ENCODE peak calls at places on chromosomes 12 and 14, in four cellular contexts. One of them, this sample, is unnamed.

GRCh38 chr12:116066381-116067230 is 210.9 kb downstream of the MED13L start:
- DNase-seq in K562: peak
- DNase-seq in H1: no peak
- DNase-seq in HepG2: peak
- DNase-seq in this sample: no peak

GRCh38 chr12:101857043-101857558 is 20.3 kb upstream of the DRAM1 start:
- DNase-seq in H1: no peak
- DNase-seq in HepG2: no peak
- DNase-seq in K562: no peak
- DNase-seq in this sample: no peak

GRCh38 chr12:45674583-45674982 is 54.9 kb upstream of the ARID2 start:
- DNase-seq in H1: no peak
- DNase-seq in K562: no peak
- DNase-seq in HepG2: no peak
- DNase-seq in this sample: no peak

GRCh38 chr12:53071591-53072551 is 7.3 kb downstream of the SPRYD3 start:
- DNase-seq in HepG2: no peak
- DNase-seq in H1: no peak
- DNase-seq in K562: peak
- DNase-seq in this sample: no peak

GRCh38 chr12:93873561-93873960 is 196.4 kb downstream of the CRADD start:
- DNase-seq in HepG2: no peak
- DNase-seq in K562: no peak
- DNase-seq in H1: no peak
- DNase-seq in this sample: no peak

GRCh38 chr12:66960704-66961690 is 282.1 kb upstream of the GRIP1 start:
- DNase-seq in H1: no peak
- DNase-seq in K562: no peak
- DNase-seq in HepG2: no peak
- DNase-seq in this sample: no peak

GRCh38 chr12:72313757-72314270 is 41.6 kb downstream of the TRHDE start:
- DNase-seq in K562: no peak
- DNase-seq in H1: no peak
- DNase-seq in HepG2: no peak
- DNase-seq in this sample: no peak

GRCh38 chr12:49086116-49086515 is 8.5 kb downstream of the DHH start:
- DNase-seq in H1: no peak
- DNase-seq in HepG2: no peak
- DNase-seq in K562: no peak
- DNase-seq in this sample: no peak

GRCh38 chr12:110501378-110501721 is 561 bp downstream of the VPS29 start:
- DNase-seq in HepG2: peak
- DNase-seq in H1: no peak
- DNase-seq in K562: no peak
- DNase-seq in this sample: no peak

GRCh38 chr12:96445743-96446655 is 43.4 kb upstream of the CFAP54 start:
- DNase-seq in H1: no peak
- DNase-seq in HepG2: no peak
- DNase-seq in K562: peak
- DNase-seq in this sample: peak

GRCh38 chr12:67068773-67069450 is 200.2 kb upstream of the CAND1 start:
- DNase-seq in HepG2: peak
- DNase-seq in K562: no peak
- DNase-seq in H1: peak
- DNase-seq in this sample: no peak

GRCh38 chr12:55706840-55707671 is 648 bp downstream of the ITGA7 start:
- DNase-seq in H1: no peak
- DNase-seq in K562: no peak
- DNase-seq in HepG2: no peak
- DNase-seq in this sample: no peak

GRCh38 chr12:118436986-118437385 is 60.6 kb downstream of the SUDS3 start:
- DNase-seq in HepG2: no peak
- DNase-seq in K562: no peak
- DNase-seq in H1: no peak
- DNase-seq in this sample: no peak

GRCh38 chr12:52246720-52247621 is 13.9 kb downstream of the KRT7 start:
- DNase-seq in K562: no peak
- DNase-seq in H1: no peak
- DNase-seq in HepG2: peak
- DNase-seq in this sample: no peak

GRCh38 chr14:22291406-22291805 is 297.6 kb downstream of the DAD1 start:
- DNase-seq in HepG2: no peak
- DNase-seq in K562: no peak
- DNase-seq in H1: no peak
- DNase-seq in this sample: no peak

GRCh38 chr12:78167510-78167909 is 336.8 kb downstream of the NAV3 start:
- DNase-seq in K562: no peak
- DNase-seq in HepG2: no peak
- DNase-seq in H1: no peak
- DNase-seq in this sample: no peak

GRCh38 chr12:132795847-132796246 is 32.8 kb downstream of the GOLGA3 start:
- DNase-seq in K562: no peak
- DNase-seq in HepG2: no peak
- DNase-seq in H1: no peak
- DNase-seq in this sample: no peak

GRCh38 chr14:24670594-24670993 is 36.6 kb upstream of the GZMB start:
- DNase-seq in HepG2: no peak
- DNase-seq in K562: no peak
- DNase-seq in H1: no peak
- DNase-seq in this sample: no peak

GRCh38 chr12:39764944-39765560 is 145.4 kb upstream of the ABCD2 start:
- DNase-seq in H1: no peak
- DNase-seq in K562: peak
- DNase-seq in HepG2: peak
- DNase-seq in this sample: no peak

GRCh38 chr14:38208825-38209562 is 1.3 kb downstream of the SSTR1 start:
- DNase-seq in K562: no peak
- DNase-seq in HepG2: peak
- DNase-seq in H1: no peak
- DNase-seq in this sample: no peak

GRCh38 chr14:68695326-68695768 is 97.5 kb downstream of the ZFP36L1 start:
- DNase-seq in K562: peak
- DNase-seq in H1: no peak
- DNase-seq in HepG2: peak
- DNase-seq in this sample: peak

GRCh38 chr12:6233121-6233971 is 33.1 kb downstream of the CD9 start:
- DNase-seq in HepG2: no peak
- DNase-seq in K562: no peak
- DNase-seq in H1: no peak
- DNase-seq in this sample: no peak
- TF ChIP-seq HDAC2 in HepG2: no peak
- TF ChIP-seq HDAC2 in K562: no peak
- TF ChIP-seq HDAC2 in H1: no peak
- TF ChIP-seq HDAC2 in this sample: no peak

GRCh38 chr14:61365667-61366194 is 44.4 kb downstream of the PRKCH start:
- DNase-seq in H1: no peak
- DNase-seq in K562: no peak
- DNase-seq in HepG2: no peak
- DNase-seq in this sample: no peak

GRCh38 chr14:61364243-61364642 is 42.9 kb downstream of the PRKCH start:
- DNase-seq in H1: no peak
- DNase-seq in K562: no peak
- DNase-seq in HepG2: no peak
- DNase-seq in this sample: no peak

GRCh38 chr14:61372379-61372778 is 51.0 kb downstream of the PRKCH start:
- DNase-seq in H1: no peak
- DNase-seq in HepG2: no peak
- DNase-seq in K562: no peak
- DNase-seq in this sample: no peak

GRCh38 chr14:61369097-61369496 is 47.7 kb downstream of the PRKCH start:
- DNase-seq in HepG2: no peak
- DNase-seq in H1: no peak
- DNase-seq in K562: no peak
- DNase-seq in this sample: no peak

DNA sequence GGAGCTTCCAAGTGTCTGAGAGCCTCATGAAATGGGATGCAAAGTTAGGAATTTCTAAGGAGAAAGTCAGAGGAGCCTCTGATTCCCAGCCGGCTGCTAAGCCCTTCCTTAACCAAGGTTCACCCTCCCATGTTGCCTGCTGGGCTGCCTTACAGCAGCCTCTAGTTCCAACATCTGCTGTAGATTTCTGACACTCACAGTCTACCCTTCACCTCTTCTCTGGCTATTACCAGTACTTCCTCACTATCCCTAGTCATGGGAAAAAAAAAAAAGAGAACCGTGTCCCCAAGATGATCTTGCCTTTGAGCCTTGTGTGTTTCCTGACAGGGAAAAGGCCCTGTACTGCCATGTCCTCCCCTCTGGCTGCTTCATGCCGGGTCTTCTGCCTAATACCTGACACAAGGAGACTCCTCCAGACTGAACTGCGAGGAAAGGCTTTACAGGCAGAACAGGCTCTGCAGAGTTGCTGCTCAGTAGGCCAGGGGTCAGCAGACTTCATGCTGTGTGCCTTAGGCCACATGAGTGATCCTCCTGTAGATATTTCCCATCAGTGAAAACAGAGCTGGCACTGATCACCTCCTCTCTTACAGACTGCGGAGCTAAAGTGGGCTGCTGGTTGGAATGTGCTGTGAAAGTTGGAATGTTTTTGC is 46.8 kb downstream of the PRKCH start:
- DNase-seq in K562: no peak
- DNase-seq in H1: no peak
- DNase-seq in HepG2: no peak
- DNase-seq in this sample: no peak
- TF ChIP-seq TAF1 in K562: no peak
- TF ChIP-seq TAF1 in H1: no peak
- TF ChIP-seq TAF1 in HepG2: no peak
- TF ChIP-seq TAF1 in this sample: no peak

GRCh38 chr12:113891737-113892520 is 74.2 kb downstream of the RBM19 start:
- DNase-seq in HepG2: no peak
- DNase-seq in H1: no peak
- DNase-seq in K562: no peak
- DNase-seq in this sample: no peak

GRCh38 chr12:113895176-113895575 is 70.9 kb downstream of the RBM19 start:
- DNase-seq in K562: no peak
- DNase-seq in HepG2: no peak
- DNase-seq in H1: no peak
- DNase-seq in this sample: no peak

GRCh38 chr12:113892556-113892955 is 73.6 kb downstream of the RBM19 start:
- DNase-seq in K562: no peak
- DNase-seq in HepG2: no peak
- DNase-seq in H1: no peak
- DNase-seq in this sample: no peak

GRCh38 chr12:113894717-113895116 is 71.4 kb downstream of the RBM19 start:
- DNase-seq in HepG2: no peak
- DNase-seq in K562: no peak
- DNase-seq in H1: no peak
- DNase-seq in this sample: no peak

DNA sequence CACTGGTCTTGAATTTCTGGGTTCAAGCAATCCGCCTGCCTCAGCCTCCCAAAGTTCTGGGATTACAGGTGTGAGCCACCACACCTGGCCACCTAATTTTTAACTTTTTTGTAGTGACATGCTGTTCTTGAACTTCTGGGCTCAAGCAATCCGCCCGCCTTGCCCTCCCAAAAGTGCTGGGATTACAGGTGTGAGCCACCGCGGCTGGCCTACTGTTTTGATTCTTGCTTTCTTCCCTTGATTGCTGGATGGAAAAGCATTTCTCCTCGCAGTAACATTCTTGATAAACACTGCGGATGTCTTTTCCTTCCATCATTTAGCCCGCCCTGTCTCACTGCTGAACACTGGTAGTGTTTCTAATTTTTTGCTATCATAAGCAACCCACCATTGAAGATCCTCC is 72.9 kb downstream of the RBM19 start:
- DNase-seq in H1: no peak
- DNase-seq in HepG2: no peak
- DNase-seq in K562: no peak
- DNase-seq in this sample: no peak
- TF ChIP-seq HDAC2 in H1: no peak
- TF ChIP-seq HDAC2 in HepG2: no peak
- TF ChIP-seq HDAC2 in K562: no peak
- TF ChIP-seq HDAC2 in this sample: no peak

GRCh38 chr14:101039031-101039754 is 135.7 kb upstream of the RTL1 start:
- DNase-seq in K562: no peak
- DNase-seq in H1: no peak
- DNase-seq in HepG2: no peak
- DNase-seq in this sample: no peak
- TF ChIP-seq TAF1 in K562: no peak
- TF ChIP-seq TAF1 in H1: no peak
- TF ChIP-seq TAF1 in HepG2: no peak
- TF ChIP-seq TAF1 in this sample: no peak

GRCh38 chr14:99563749-99564129 is 40.3 kb downstream of the CCDC85C start:
- DNase-seq in H1: no peak
- DNase-seq in HepG2: no peak
- DNase-seq in K562: no peak
- DNase-seq in this sample: no peak

GRCh38 chr14:99565383-99565782 is 38.6 kb downstream of the CCDC85C start:
- DNase-seq in K562: no peak
- DNase-seq in HepG2: no peak
- DNase-seq in H1: no peak
- DNase-seq in this sample: no peak

GRCh38 chr14:99562848-99563748 is 40.9 kb downstream of the CCDC85C start:
- DNase-seq in H1: peak
- DNase-seq in HepG2: peak
- DNase-seq in K562: peak
- DNase-seq in this sample: no peak

GRCh38 chr14:99564903-99565259 is 39.1 kb downstream of the CCDC85C start:
- DNase-seq in H1: no peak
- DNase-seq in K562: no peak
- DNase-seq in HepG2: no peak
- DNase-seq in this sample: no peak

GRCh38 chr14:99564256-99564902 is 39.6 kb downstream of the CCDC85C start:
- DNase-seq in HepG2: peak
- DNase-seq in H1: no peak
- DNase-seq in K562: no peak
- DNase-seq in this sample: no peak
- TF ChIP-seq HDAC2 in HepG2: no peak
- TF ChIP-seq HDAC2 in H1: no peak
- TF ChIP-seq HDAC2 in K562: no peak
- TF ChIP-seq HDAC2 in this sample: no peak

DNA sequence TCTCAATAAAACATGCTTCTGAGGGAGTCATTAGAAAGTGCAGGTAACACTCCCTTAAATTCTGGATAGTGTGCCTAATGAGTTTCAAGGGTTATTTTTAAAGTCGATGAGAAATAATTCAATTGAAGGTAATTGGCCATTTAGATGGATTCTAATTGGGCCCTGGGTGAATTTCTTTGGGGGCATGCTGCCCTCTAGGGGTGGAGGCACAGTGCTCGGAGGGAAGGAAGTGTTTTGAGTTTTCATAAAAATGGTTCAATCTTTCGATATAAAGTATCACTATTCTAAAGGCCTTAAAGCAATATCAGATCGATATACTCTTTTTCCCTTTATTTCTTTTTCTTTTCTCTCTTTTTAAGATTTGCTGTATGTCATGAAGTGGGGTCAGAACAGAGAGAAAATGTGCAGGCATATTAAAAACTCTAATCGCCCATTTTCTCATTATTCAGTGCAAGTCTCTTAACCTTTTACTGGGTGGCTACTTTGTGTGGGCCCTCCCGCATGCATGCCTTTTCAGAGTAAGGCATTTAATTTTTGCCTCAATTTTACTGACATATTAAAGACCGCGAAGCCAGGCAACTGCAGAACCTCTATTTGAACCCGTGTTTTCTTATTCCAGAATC is 25.5 kb downstream of the NKX2-8 start:
- DNase-seq in K562: peak
- DNase-seq in H1: no peak
- DNase-seq in HepG2: peak
- DNase-seq in this sample: no peak
- TF ChIP-seq TAF1 in K562: no peak
- TF ChIP-seq TAF1 in H1: no peak
- TF ChIP-seq TAF1 in HepG2: no peak
- TF ChIP-seq TAF1 in this sample: no peak